ENCODE peak calls at places on chromosomes 13 and 19, in six cellular contexts. One of them, this sample, is unnamed.

GRCh38 chr19:30692517-30692870 is 320.3 kb downstream of the ZNF536 start:
- DNase-seq in stomach: no peak
- DNase-seq in tibial nerve: no peak
- DNase-seq in sigmoid colon: peak; percentile 72
- DNase-seq in ovary: no peak
- DNase-seq in A549: no peak
- DNase-seq in this sample: no peak

GRCh38 chr13:94327318-94327717 is 152.2 kb downstream of the DCT start:
- DNase-seq in stomach: no peak
- DNase-seq in tibial nerve: no peak
- DNase-seq in sigmoid colon: no peak
- DNase-seq in ovary: no peak
- DNase-seq in A549: no peak
- DNase-seq in this sample: no peak

GRCh38 chr13:64709079-64709478 is 2521.1 kb downstream of the PCDH9 start:
- DNase-seq in stomach: no peak
- DNase-seq in tibial nerve: no peak
- DNase-seq in sigmoid colon: no peak
- DNase-seq in ovary: no peak
- DNase-seq in A549: no peak
- DNase-seq in this sample: no peak

GRCh38 chr13:32804673-32805260 is 211.5 kb upstream of the KL start:
- DNase-seq in stomach: no peak
- DNase-seq in tibial nerve: no peak
- DNase-seq in sigmoid colon: no peak
- DNase-seq in ovary: no peak
- DNase-seq in A549: no peak
- DNase-seq in this sample: no peak

GRCh38 chr13:105278797-105279425 is 1256.6 kb downstream of the EFNB2 start:
- DNase-seq in stomach: no peak
- DNase-seq in tibial nerve: no peak
- DNase-seq in sigmoid colon: no peak
- DNase-seq in ovary: no peak
- DNase-seq in A549: no peak
- DNase-seq in this sample: no peak

GRCh38 chr13:113584870-113585671 is 518 bp downstream of the TFDP1 start:
- DNase-seq in stomach: peak; percentile 24
- DNase-seq in tibial nerve: no peak
- DNase-seq in sigmoid colon: peak; percentile 48
- DNase-seq in ovary: no peak
- DNase-seq in A549: peak; percentile 19
- DNase-seq in this sample: no peak

GRCh38 chr13:111282997-111283396 is 37.4 kb upstream of the TEX29 start:
- DNase-seq in stomach: no peak
- DNase-seq in tibial nerve: no peak
- DNase-seq in sigmoid colon: no peak
- DNase-seq in ovary: no peak
- DNase-seq in A549: no peak
- DNase-seq in this sample: no peak

GRCh38 chr19:35549174-35549788 is 3.9 kb downstream of the TMEM147 start:
- DNase-seq in stomach: peak; percentile 63
- DNase-seq in tibial nerve: peak; percentile 33
- DNase-seq in sigmoid colon: no peak
- DNase-seq in ovary: peak; percentile 44
- DNase-seq in A549: peak; percentile 96
- DNase-seq in this sample: peak; percentile 55

GRCh38 chr13:66102864-66103263 is 1127.3 kb downstream of the PCDH9 start:
- DNase-seq in stomach: no peak
- DNase-seq in tibial nerve: no peak
- DNase-seq in sigmoid colon: no peak
- DNase-seq in ovary: no peak
- DNase-seq in A549: no peak
- DNase-seq in this sample: no peak

GRCh38 chr19:42693760-42694350 is 46.4 kb downstream of the PSG3 start:
- DNase-seq in stomach: no peak
- DNase-seq in tibial nerve: no peak
- DNase-seq in sigmoid colon: no peak
- DNase-seq in ovary: no peak
- DNase-seq in A549: peak; percentile 98
- DNase-seq in this sample: no peak

GRCh38 chr19:43605875-43606568 is 5.9 kb upstream of the SRRM5 start:
- DNase-seq in stomach: no peak
- DNase-seq in tibial nerve: no peak
- DNase-seq in sigmoid colon: no peak
- DNase-seq in ovary: no peak
- DNase-seq in A549: no peak
- DNase-seq in this sample: no peak

GRCh38 chr13:78700121-78700910 is 41.4 kb upstream of the OBI1 start:
- DNase-seq in stomach: no peak
- DNase-seq in tibial nerve: no peak
- DNase-seq in sigmoid colon: no peak
- DNase-seq in ovary: no peak
- DNase-seq in A549: no peak
- DNase-seq in this sample: no peak

GRCh38 chr19:17610384-17610783 is 54.9 kb downstream of the COLGALT1 start:
- DNase-seq in stomach: no peak
- DNase-seq in tibial nerve: no peak
- DNase-seq in sigmoid colon: no peak
- DNase-seq in ovary: no peak
- DNase-seq in A549: peak; percentile 69
- DNase-seq in this sample: no peak

GRCh38 chr19:16316506-16316882 is 8.1 kb upstream of the KLF2 start:
- DNase-seq in stomach: no peak
- DNase-seq in tibial nerve: no peak
- DNase-seq in sigmoid colon: no peak
- DNase-seq in ovary: no peak
- DNase-seq in A549: no peak
- DNase-seq in this sample: no peak

GRCh38 chr19:33297401-33298145 is 4.8 kb downstream of the CEBPA start:
- DNase-seq in stomach: no peak
- DNase-seq in tibial nerve: no peak
- DNase-seq in sigmoid colon: peak; percentile 48
- DNase-seq in ovary: no peak
- DNase-seq in A549: no peak
- DNase-seq in this sample: no peak

GRCh38 chr13:38607136-38607535 is 79.7 kb upstream of the FREM2 start:
- DNase-seq in stomach: no peak
- DNase-seq in tibial nerve: no peak
- DNase-seq in sigmoid colon: no peak
- DNase-seq in ovary: no peak
- DNase-seq in A549: no peak
- DNase-seq in this sample: no peak

GRCh38 chr13:77833331-77833863 is 85.2 kb downstream of the EDNRB start:
- DNase-seq in stomach: no peak
- DNase-seq in tibial nerve: peak; percentile 64
- DNase-seq in sigmoid colon: no peak
- DNase-seq in ovary: no peak
- DNase-seq in A549: no peak
- DNase-seq in this sample: no peak

DNA sequence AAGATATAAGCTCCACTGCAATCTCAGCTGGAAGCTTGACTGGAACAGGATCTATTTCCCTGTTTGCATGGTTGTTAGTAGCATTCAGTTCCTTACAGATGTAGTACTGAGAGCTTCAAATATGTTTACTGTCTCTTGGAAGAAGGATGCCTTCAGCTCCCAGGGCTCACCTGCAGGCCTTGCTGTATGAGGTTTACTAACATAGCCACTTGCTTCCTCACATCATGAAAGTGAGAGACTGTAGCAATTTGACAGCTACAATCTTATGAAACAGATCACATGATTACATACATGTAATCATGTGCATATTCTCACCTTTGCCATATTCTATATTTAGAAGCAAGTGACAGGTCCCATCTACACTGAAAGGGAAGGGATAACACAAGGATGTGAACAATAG is 458.1 kb upstream of the PCDH20 start:
- DNase-seq in stomach: no peak
- DNase-seq in tibial nerve: no peak
- DNase-seq in sigmoid colon: no peak
- DNase-seq in ovary: no peak
- DNase-seq in A549: no peak
- DNase-seq in this sample: no peak
- TF ChIP-seq EP300 in stomach: no peak
- TF ChIP-seq EP300 in tibial nerve: no peak
- TF ChIP-seq EP300 in sigmoid colon: no peak
- TF ChIP-seq EP300 in ovary: no peak
- TF ChIP-seq EP300 in A549: no peak
- TF ChIP-seq EP300 in this sample: no peak

GRCh38 chr13:36820222-36820621 is 1.2 kb downstream of the RFXAP start:
- DNase-seq in stomach: no peak
- DNase-seq in tibial nerve: no peak
- DNase-seq in sigmoid colon: no peak
- DNase-seq in ovary: no peak
- DNase-seq in A549: no peak
- DNase-seq in this sample: no peak

GRCh38 chr13:36819811-36820140 is 754 bp downstream of the RFXAP start:
- DNase-seq in stomach: no peak
- DNase-seq in tibial nerve: no peak
- DNase-seq in sigmoid colon: no peak
- DNase-seq in ovary: no peak
- DNase-seq in A549: no peak
- DNase-seq in this sample: peak; percentile 25

GRCh38 chr13:36818483-36819063 is 449 bp upstream of the RFXAP start:
- DNase-seq in stomach: no peak
- DNase-seq in tibial nerve: peak; percentile 5
- DNase-seq in sigmoid colon: no peak
- DNase-seq in ovary: no peak
- DNase-seq in A549: no peak
- DNase-seq in this sample: no peak

GRCh38 chr13:36817996-36818395 is 1.0 kb upstream of the RFXAP start:
- DNase-seq in stomach: no peak
- DNase-seq in tibial nerve: no peak
- DNase-seq in sigmoid colon: no peak
- DNase-seq in ovary: no peak
- DNase-seq in A549: no peak
- DNase-seq in this sample: no peak

DNA sequence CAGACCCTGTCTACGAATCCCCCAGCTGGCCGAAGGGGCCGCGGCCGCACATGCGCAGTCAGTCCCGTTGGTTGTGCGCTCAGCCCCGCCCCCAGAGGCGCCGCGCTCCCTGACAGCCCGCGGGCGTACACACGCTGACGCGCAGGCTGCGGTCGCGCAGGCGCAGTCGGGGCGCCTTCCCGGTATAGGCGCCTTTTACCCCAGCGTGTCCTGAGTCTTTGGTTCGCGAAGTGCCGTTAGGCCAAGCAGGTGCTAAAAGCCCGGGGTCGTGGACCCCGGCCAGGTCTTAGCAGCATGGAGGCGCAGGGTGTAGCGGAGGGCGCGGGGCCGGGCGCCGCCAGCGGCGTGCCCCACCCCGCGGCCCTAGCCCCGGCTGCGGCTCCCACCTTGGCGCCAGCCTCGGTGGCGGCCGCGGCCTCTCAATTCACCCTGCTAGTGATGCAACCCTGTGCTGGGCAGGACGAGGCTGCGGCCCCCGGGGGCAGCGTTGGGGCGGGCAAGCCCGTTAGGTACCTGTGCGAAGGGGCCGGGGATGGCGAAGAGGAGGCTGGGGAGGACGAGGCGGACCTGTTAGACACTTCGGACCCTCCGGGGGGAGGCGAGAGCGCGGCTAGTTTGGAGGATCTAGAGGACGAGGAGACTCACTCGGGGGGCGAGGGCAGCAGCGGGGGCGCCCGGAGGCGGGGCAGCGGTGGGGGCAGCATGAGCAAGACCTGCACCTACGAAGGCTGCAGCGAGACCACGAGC is at the start of gene RFXAP:
- DNase-seq in stomach: peak; percentile 93
- DNase-seq in tibial nerve: peak; percentile 74
- DNase-seq in sigmoid colon: peak; percentile 94
- DNase-seq in ovary: peak; percentile 92
- DNase-seq in A549: peak; percentile 55
- DNase-seq in this sample: peak; percentile 93
- TF ChIP-seq POLR2A in stomach: no peak
- TF ChIP-seq POLR2A in tibial nerve: no peak
- TF ChIP-seq POLR2A in sigmoid colon: no peak
- TF ChIP-seq POLR2A in ovary: peak; percentile 54
- TF ChIP-seq POLR2A in A549: peak; percentile 54
- TF ChIP-seq POLR2A in this sample: peak; percentile 61

GRCh38 chr19:45079911-45080469 is 930 bp downstream of the GEMIN7 start:
- DNase-seq in stomach: peak; percentile 52
- DNase-seq in tibial nerve: no peak
- DNase-seq in sigmoid colon: no peak
- DNase-seq in ovary: no peak
- DNase-seq in A549: no peak
- DNase-seq in this sample: no peak

GRCh38 chr19:45078390-45079062 is 534 bp upstream of the GEMIN7 start:
- DNase-seq in stomach: no peak
- DNase-seq in tibial nerve: no peak
- DNase-seq in sigmoid colon: no peak
- DNase-seq in ovary: no peak
- DNase-seq in A549: no peak
- DNase-seq in this sample: no peak

GRCh38 chr19:45076851-45077730 is 813 bp upstream of the ZNF296 start:
- DNase-seq in stomach: no peak
- DNase-seq in tibial nerve: no peak
- DNase-seq in sigmoid colon: no peak
- DNase-seq in ovary: no peak
- DNase-seq in A549: no peak
- DNase-seq in this sample: no peak

GRCh38 chr19:45082170-45082569 is 3.1 kb downstream of the GEMIN7 start:
- DNase-seq in stomach: no peak
- DNase-seq in tibial nerve: no peak
- DNase-seq in sigmoid colon: no peak
- DNase-seq in ovary: no peak
- DNase-seq in A549: no peak
- DNase-seq in this sample: no peak

GRCh38 chr19:45079063-45079910 is at the start of gene GEMIN7:
- DNase-seq in stomach: peak; percentile 84
- DNase-seq in tibial nerve: peak; percentile 42
- DNase-seq in sigmoid colon: peak; percentile 87
- DNase-seq in ovary: peak; percentile 72
- DNase-seq in A549: peak; percentile 83
- DNase-seq in this sample: peak; percentile 96
- TF ChIP-seq EP300 in stomach: no peak
- TF ChIP-seq EP300 in tibial nerve: peak; percentile 58
- TF ChIP-seq EP300 in sigmoid colon: no peak
- TF ChIP-seq EP300 in ovary: no peak
- TF ChIP-seq EP300 in A549: peak; percentile 24
- TF ChIP-seq EP300 in this sample: no peak

GRCh38 chr19:13838071-13838942 is 38.6 kb upstream of the NANOS3 start:
- DNase-seq in stomach: no peak
- DNase-seq in tibial nerve: no peak
- DNase-seq in sigmoid colon: no peak
- DNase-seq in ovary: no peak
- DNase-seq in A549: no peak
- DNase-seq in this sample: no peak

GRCh38 chr19:13840751-13841338 is 36.1 kb upstream of the NANOS3 start:
- DNase-seq in stomach: no peak
- DNase-seq in tibial nerve: no peak
- DNase-seq in sigmoid colon: no peak
- DNase-seq in ovary: no peak
- DNase-seq in A549: no peak
- DNase-seq in this sample: no peak

GRCh38 chr19:13839193-13839937 is 37.6 kb upstream of the NANOS3 start:
- DNase-seq in stomach: peak; percentile 89
- DNase-seq in tibial nerve: peak; percentile 75
- DNase-seq in sigmoid colon: peak; percentile 95
- DNase-seq in ovary: peak; percentile 71
- DNase-seq in A549: no peak
- DNase-seq in this sample: peak; percentile 97

GRCh38 chr19:13839938-13840750 is 36.8 kb upstream of the NANOS3 start:
- DNase-seq in stomach: peak; percentile 75
- DNase-seq in tibial nerve: peak; percentile 37
- DNase-seq in sigmoid colon: peak; percentile 84
- DNase-seq in ovary: peak; percentile 46
- DNase-seq in A549: no peak
- DNase-seq in this sample: peak; percentile 75

GRCh38 chr19:13838943-13839192 is 38.1 kb upstream of the NANOS3 start:
- DNase-seq in stomach: no peak
- DNase-seq in tibial nerve: no peak
- DNase-seq in sigmoid colon: no peak
- DNase-seq in ovary: no peak
- DNase-seq in A549: no peak
- DNase-seq in this sample: no peak
- TF ChIP-seq POLR2A in stomach: no peak
- TF ChIP-seq POLR2A in tibial nerve: no peak
- TF ChIP-seq POLR2A in sigmoid colon: no peak
- TF ChIP-seq POLR2A in ovary: peak; percentile 37
- TF ChIP-seq POLR2A in A549: no peak
- TF ChIP-seq POLR2A in this sample: no peak